ENCODE peak calls at places on chromosomes 2 and 18, in seven cellular contexts. N is PC-9; V is foreskin keratinocyte; K is transverse colon; W is CD8-positive, alpha-beta T cell; R is HepG2; U is esophagus squamous epithelium. X is an unnamed sample.
A peak's percentile ranks its signal among the peaks of the same experiment; 100 is the strongest.

GRCh38 chr2:120343433-120344105 is 2.4 kb upstream of the INHBB start:
- DNase-seq in N (peak; percentile 80), U (no peak), R (peak; percentile 68), W (peak; percentile 43), K (peak; percentile 66), V (peak; percentile 22), X (peak; percentile 92)

GRCh38 chr18:44761812-44762211 is 81.1 kb downstream of the SETBP1 start:
- DNase-seq in W (no peak), N (peak; percentile 91), V (no peak), K (peak; percentile 38), U (no peak), R (no peak), X (no peak)

GRCh38 chr2:32701806-32702205 is 74.0 kb downstream of the TTC27 start:
- DNase-seq in U (no peak), K (no peak), W (no peak), N (no peak), R (no peak), V (no peak), X (no peak)

GRCh38 chr2:63792523-63792922 is 49.2 kb upstream of the UGP2 start:
- DNase-seq in W (no peak), V (peak; percentile 93), N (peak; percentile 54), U (no peak), R (no peak), K (no peak), X (no peak)

GRCh38 chr18:27378396-27379094 is 193.4 kb upstream of the CHST9 start:
- DNase-seq in V (peak; percentile 92), R (no peak), W (no peak), N (peak; percentile 79), U (no peak), K (no peak), X (no peak)

GRCh38 chr2:238321467-238321866 is 1.1 kb downstream of the TRAF3IP1 start:
- DNase-seq in V (no peak), W (no peak), U (no peak), R (peak; percentile 24), K (no peak), N (no peak), X (no peak)

GRCh38 chr2:231919341-231920035 is 6.7 kb downstream of the NPPC start:
- DNase-seq in K (no peak), U (no peak), R (no peak), N (no peak), W (no peak), V (no peak), X (no peak)

GRCh38 chr2:11530864-11531451 is 2.9 kb upstream of the GREB1 start:
- DNase-seq in N (peak; percentile 69), U (no peak), K (no peak), R (no peak), W (no peak), V (no peak), X (no peak)

GRCh38 chr2:217837530-217837929 is 165.3 kb downstream of the TNS1 start:
- DNase-seq in R (no peak), K (no peak), U (no peak), W (no peak), V (no peak), N (no peak), X (no peak)

GRCh38 chr2:96856776-96857673 is 791 bp downstream of the ANKRD39 start:
- DNase-seq in N (no peak), K (peak; percentile 45), V (peak; percentile 18), R (peak; percentile 47), W (peak; percentile 49), U (no peak), X (peak; percentile 31)
- H3K27ac ChIP-seq in N (no peak overlapping the region), K (peak overlapping the region; percentile 90), V (no peak overlapping the region), R (peak overlapping the region; percentile 52), W (peak overlapping the region; percentile 65), U (peak overlapping the region; percentile 88), X (no peak overlapping the region)

DNA sequence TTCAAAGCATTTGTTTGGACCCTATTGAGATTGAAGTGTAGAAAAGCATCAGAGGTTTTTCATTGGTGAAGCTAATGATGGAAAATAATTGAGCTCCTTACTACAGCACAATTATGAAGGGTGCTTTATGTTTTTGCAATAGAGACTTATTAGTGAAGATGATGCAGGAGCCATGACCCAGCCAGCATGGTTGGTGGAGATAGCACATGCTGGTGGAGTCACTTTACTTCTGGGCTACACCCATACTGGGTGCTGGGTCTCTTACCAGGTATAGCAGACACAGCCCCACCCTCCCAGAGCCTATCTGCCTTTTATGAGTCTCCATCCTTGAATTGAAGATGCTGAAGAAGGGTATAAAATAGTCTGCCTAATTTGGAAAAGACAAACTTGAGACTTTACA is 3.6 kb downstream of the ACP1 start:
- DNase-seq in N (no peak), V (no peak), W (no peak), U (no peak), R (no peak), K (no peak), X (no peak)
- H3K4me1 ChIP-seq in N (peaks cover 18% of the 10 kb centered on the region), V (peaks cover 7% of the 10 kb centered on the region), W (peaks cover 19% of the 10 kb centered on the region), U (peaks cover 16% of the 10 kb centered on the region), R (peaks cover 79% of the 10 kb centered on the region), K (peaks cover 44% of the 10 kb centered on the region), X (peaks cover 6% of the 10 kb centered on the region)

DNA sequence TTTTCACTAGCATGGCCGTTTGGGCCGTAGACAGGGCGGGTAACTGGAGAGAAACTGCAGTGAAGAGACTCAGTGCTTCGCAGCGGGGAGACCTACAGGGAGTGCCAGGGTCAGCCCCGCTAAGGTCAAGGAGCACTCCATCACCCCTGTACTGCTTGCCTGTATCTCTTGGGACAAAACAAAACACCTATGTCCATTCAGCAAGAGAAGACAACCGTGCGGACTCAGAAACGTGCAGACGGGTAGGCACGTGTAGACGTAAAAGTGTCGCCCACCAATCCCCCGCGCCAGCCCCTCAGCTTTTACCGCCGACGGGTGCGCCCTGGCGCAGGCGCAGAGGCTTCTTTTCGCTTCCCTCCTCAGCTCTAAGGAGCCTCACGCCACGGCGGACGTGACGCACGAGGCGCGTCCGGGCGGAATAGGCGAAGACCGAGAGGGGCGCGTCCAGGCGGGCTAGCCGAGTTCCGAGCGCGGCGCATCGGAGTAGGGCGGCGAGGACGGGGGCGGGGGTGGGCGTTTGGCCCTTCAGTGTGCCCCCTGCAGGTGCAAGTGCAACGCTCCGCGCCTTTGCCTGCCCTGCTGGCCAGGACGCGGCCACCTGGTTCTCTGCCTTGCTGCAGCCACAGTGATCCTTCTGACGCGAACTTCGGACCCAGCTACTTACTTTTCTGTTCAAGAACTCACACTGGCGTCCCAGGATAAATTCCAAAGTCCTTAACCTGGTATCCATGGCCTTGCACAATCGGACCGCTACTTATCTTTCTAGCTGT is 3.3 kb upstream of the SOS1 start:
- DNase-seq in V (peak; percentile 89), R (peak; percentile 97), K (peak; percentile 96), W (peak; percentile 96), U (peak; percentile 67), N (peak; percentile 90), X (peak; percentile 97)
- TF ChIP-seq CTCF in V (peak; percentile 63), R (peak; percentile 93), K (peak; percentile 56), W (peak; percentile 64), U (peak; percentile 19), N (peak; percentile 63), X (peak; percentile 32)

GRCh38 chr18:21316296-21316695 is 74.3 kb downstream of the GREB1L start:
- DNase-seq in W (no peak), V (peak; percentile 56), U (no peak), K (no peak), N (no peak), R (no peak), X (no peak)
- H3K27ac ChIP-seq in W (no peak overlapping the region), V (no peak overlapping the region), U (no peak overlapping the region), K (no peak overlapping the region), N (no peak overlapping the region), R (no peak overlapping the region), X (peak overlapping the region; percentile 63)

DNA sequence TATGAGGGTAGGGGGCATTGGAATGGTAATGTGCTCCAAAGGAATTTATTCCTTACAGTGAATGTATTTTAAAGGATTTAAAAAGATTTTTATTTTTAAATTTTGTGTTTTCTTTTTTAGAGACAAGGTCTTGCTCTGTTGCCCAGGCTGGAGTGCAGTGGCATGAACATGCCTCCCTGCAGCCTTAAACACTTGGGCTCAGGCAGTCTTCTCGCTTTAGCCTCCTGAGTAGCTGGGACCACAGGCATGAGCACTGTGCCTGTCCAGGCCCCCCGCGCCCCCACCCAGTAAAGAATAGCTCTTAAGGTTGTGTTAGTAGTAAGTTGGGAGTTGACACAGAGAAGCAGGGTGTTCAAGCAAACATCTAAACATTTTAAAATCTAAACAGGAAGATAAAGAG is 36.6 kb downstream of the PHLPP1 start:
- DNase-seq in N (no peak), U (no peak), R (no peak), W (no peak), K (no peak), V (no peak), X (no peak)
- H3K4me1 ChIP-seq in N (peaks cover 17% of the 10 kb centered on the region), U (peaks cover 28% of the 10 kb centered on the region), R (peaks cover 83% of the 10 kb centered on the region), W (peaks cover 5% of the 10 kb centered on the region), K (peaks cover 45% of the 10 kb centered on the region), V (peaks cover 8% of the 10 kb centered on the region), X (peaks cover 23% of the 10 kb centered on the region)

DNA sequence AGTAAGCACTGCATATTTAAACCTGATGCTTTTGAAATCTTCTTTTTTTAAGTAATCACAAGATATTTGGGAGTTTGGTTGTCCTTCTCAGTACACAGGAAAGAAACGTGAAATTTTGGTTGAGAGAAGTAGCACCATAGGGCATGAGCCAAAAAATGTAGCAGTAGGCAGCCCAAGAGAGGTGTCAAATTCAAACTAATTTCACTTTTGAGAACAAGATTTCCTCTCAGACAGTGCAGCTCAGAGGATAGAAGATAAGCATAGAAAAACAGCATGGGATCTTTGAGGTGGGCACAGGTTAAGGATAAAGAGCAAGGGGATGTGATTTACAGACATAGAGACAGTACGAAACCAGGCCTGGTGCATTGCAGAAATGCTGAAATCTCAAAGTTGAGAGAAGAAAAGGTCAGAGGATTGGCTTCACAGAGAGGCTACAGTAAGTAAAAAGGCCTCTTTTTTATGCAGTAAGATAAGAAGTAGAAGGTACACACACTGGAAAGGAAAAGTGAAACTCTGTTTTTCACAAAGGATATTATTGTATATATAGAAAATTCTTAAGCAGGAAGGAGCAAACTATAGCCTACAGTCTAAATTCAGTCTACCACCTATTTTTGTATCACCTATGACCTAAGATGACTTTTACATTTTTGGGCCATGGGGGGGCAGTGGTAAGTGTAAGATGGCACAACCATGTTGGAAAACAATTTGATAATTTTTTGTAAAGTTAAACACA is 89.8 kb downstream of the PKP4 start:
- DNase-seq in V (no peak), U (no peak), K (no peak), N (no peak), R (no peak), W (no peak), X (no peak)
- TF ChIP-seq CTCF in V (peak; percentile 26), U (no peak), K (no peak), N (no peak), R (no peak), W (no peak), X (no peak)

GRCh38 chr18:60188943-60189342 is 183.6 kb downstream of the MC4R start:
- DNase-seq in V (no peak), U (no peak), K (no peak), R (no peak), W (no peak), N (no peak), X (no peak)
- H3K27ac ChIP-seq in V (no peak overlapping the region), U (no peak overlapping the region), K (no peak overlapping the region), R (no peak overlapping the region), W (no peak overlapping the region), N (no peak overlapping the region), X (no peak overlapping the region)

DNA sequence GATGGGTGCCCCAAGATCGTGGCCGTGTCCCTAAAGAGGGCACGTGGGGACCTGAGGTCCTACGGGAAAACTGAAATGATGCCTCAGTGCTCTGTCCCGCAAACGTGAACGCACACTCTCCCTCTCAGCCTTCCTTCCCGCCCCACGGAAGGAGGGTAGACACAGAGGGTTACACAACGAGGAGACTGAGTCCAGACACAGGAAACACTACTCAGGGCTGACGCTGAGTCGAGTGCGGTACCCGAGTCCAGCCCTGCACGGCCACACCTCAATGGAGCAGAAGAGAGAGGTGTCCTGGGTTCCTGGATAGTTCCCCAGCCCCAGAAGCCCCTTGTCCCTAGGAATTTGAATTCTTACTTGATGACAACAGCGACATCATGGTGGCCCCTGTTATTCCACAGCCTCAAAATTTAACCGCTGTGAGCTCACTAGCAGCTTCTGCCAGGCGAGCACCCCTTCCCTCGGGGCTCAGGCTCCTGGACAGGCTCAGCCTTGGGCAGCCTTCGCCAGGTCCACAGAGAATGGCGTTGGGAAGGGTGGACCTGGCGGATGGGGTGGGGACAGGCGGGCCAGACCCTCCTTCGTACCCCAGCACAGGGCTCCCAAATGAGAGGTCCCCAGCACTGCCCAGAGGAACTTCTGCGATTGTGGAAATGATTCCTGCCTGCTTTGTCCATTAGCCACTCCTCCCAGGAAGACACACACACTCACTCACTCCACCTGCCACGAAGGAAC is 980 bp upstream of the RNPEPL1 start:
- DNase-seq in V (no peak), R (no peak), U (no peak), W (peak; percentile 48), N (no peak), K (peak; percentile 55), X (peak; percentile 12)
- H3K4me1 ChIP-seq in V (peaks cover 8% of the 10 kb centered on the region), R (peaks cover 49% of the 10 kb centered on the region), U (peaks cover 51% of the 10 kb centered on the region), W (peaks cover 79% of the 10 kb centered on the region), N (peaks cover 65% of the 10 kb centered on the region), K (peaks cover 63% of the 10 kb centered on the region), X (peaks cover 39% of the 10 kb centered on the region)